ENCODE peak calls at places on chromosomes 1 and 21, in four cellular contexts. K is T-helper 9 cell, D is heart right ventricle, F is cardiac septum. O is an unnamed sample.

GRCh38 chr21:44319407-44320065 is 19.7 kb downstream of the CFAP410 start:
- DNase-seq in K (no peak), D (no peak), F (no peak), O (no peak)

GRCh38 chr21:18023099-18023498 is 203.9 kb upstream of the C21orf91 start:
- DNase-seq in K (no peak), D (no peak), F (no peak), O (no peak)

GRCh38 chr1:20717452-20718342 is at the start of gene KIF17:
- DNase-seq in K (peak), D (peak), F (peak), O (no peak)

GRCh38 chr1:244751271-244751895 is 84.1 kb upstream of the COX20 start:
- DNase-seq in K (no peak), D (no peak), F (no peak), O (no peak)

GRCh38 chr21:45225741-45226327 is 61.9 kb downstream of the POFUT2 start:
- DNase-seq in K (no peak), D (no peak), F (no peak), O (no peak)

GRCh38 chr1:25867210-25867991 is 8.1 kb downstream of the PAQR7 start:
- DNase-seq in K (no peak), D (no peak), F (no peak), O (no peak)

GRCh38 chr21:14686466-14687276 is 140.6 kb upstream of the SAMSN1 start:
- DNase-seq in K (no peak), D (no peak), F (no peak), O (no peak)

GRCh38 chr1:164875518-164875917 is 316.5 kb downstream of the PBX1 start:
- DNase-seq in K (no peak), D (no peak), F (no peak), O (no peak)

GRCh38 chr1:193322218-193322617 is 135.8 kb upstream of the B3GALT2 start:
- DNase-seq in K (no peak), D (no peak), F (no peak), O (no peak)

GRCh38 chr1:21594935-21595897 is 73.9 kb downstream of the RAP1GAP start:
- DNase-seq in K (peak), D (peak), F (peak), O (no peak)

GRCh38 chr1:169586395-169587255 is at the start of gene F5:
- DNase-seq in K (peak), D (peak), F (peak), O (no peak)

GRCh38 chr1:234170622-234171021 is 202.6 kb upstream of the COA6 start:
- DNase-seq in K (no peak), D (no peak), F (no peak), O (no peak)

GRCh38 chr1:205270271-205270670 is 42.5 kb downstream of the TMCC2 start:
- DNase-seq in K (no peak), D (no peak), F (no peak), O (no peak)

GRCh38 chr21:35990609-35991008 is 69.7 kb downstream of the SETD4 start:
- DNase-seq in K (no peak), D (no peak), F (no peak), O (no peak)

GRCh38 chr1:226738995-226739695 is at the start of gene ITPKB:
- DNase-seq in K (peak), D (peak), F (no peak), O (peak)

GRCh38 chr1:226674892-226675719 is 64.0 kb downstream of the ITPKB start:
- DNase-seq in K (peak), D (peak), F (peak), O (peak)

GRCh38 chr1:73674945-73675561 is 522.9 kb downstream of the LRRIQ3 start:
- DNase-seq in K (no peak), D (no peak), F (no peak), O (no peak)

GRCh38 chr1:41528106-41528505 is 43.6 kb upstream of the EDN2 start:
- DNase-seq in K (no peak), D (no peak), F (peak), O (no peak)

GRCh38 chr1:204479387-204480136 is 15.0 kb downstream of the PIK3C2B start:
- DNase-seq in K (no peak), D (no peak), F (no peak), O (no peak)

GRCh38 chr1:46166521-46167462 is 8.1 kb upstream of the TSPAN1 start:
- DNase-seq in K (peak), D (peak), F (peak), O (no peak)

GRCh38 chr1:29985376-29985945 is 737.9 kb downstream of the MATN1 start:
- DNase-seq in K (no peak), D (no peak), F (no peak), O (no peak)

GRCh38 chr1:6265173-6265572 is 4.3 kb upstream of the GPR153 start:
- DNase-seq in K (no peak), D (no peak), F (no peak), O (no peak)

GRCh38 chr1:111082421-111083192 is 57.3 kb downstream of the DRAM2 start:
- DNase-seq in K (no peak), D (no peak), F (no peak), O (no peak)

GRCh38 chr21:44291936-44292811 is 6.5 kb downstream of the AIRE start:
- DNase-seq in K (no peak), D (no peak), F (no peak), O (no peak)

GRCh38 chr1:36160949-36161485 is 5.1 kb downstream of the MAP7D1 start:
- DNase-seq in K (peak), D (peak), F (peak), O (no peak)

GRCh38 chr1:112767646-112768045 is 52.5 kb upstream of the PPM1J start:
- DNase-seq in K (no peak), D (no peak), F (no peak), O (no peak)